ENCODE peak calls at places on chromosomes 4 and X, in seven cellular contexts. L is activated effector memory CD4-positive, alpha-beta T cell treated with Interleukin-2 at 50 U/mL for 16 hours; U is aorta; I is MCF 10A; G is naive thymus-derived CD4-positive, alpha-beta T cell; X is posterior cingulate gyrus; Q is amygdala. B is an unnamed sample.

GRCh38 chr4:95910749-95911148 is 70.9 kb downstream of the PDHA2 start:
- DNase-seq in L (no peak), U (no peak), I (no peak), G (no peak), X (no peak), Q (no peak), B (no peak)

GRCh38 chr4:59535541-59535940 is 1664.6 kb upstream of the ADGRL3 start:
- DNase-seq in L (no peak), U (no peak), I (no peak), G (no peak), X (no peak), Q (no peak), B (no peak)

GRCh38 chrX:103477496-103477895 is 41.8 kb downstream of the RAB40A start:
- DNase-seq in L (no peak), U (no peak), I (no peak), G (no peak), X (no peak), Q (no peak), B (no peak)

GRCh38 chr4:174996079-174996478 is 77.9 kb downstream of the ADAM29 start:
- DNase-seq in L (no peak), U (no peak), I (no peak), G (no peak), X (no peak), Q (no peak), B (no peak)

GRCh38 chr4:176769519-176769918 is 23.2 kb downstream of the VEGFC start:
- DNase-seq in L (no peak), U (no peak), I (peak), G (no peak), X (no peak), Q (no peak), B (no peak)

GRCh38 chr4:7769308-7769841 is 170.3 kb downstream of the AFAP1 start:
- DNase-seq in L (no peak), U (peak), I (no peak), G (no peak), X (peak), Q (no peak), B (no peak)

GRCh38 chrX:140318306-140318705 is 186.6 kb downstream of the SOX3 start:
- DNase-seq in L (no peak), U (no peak), I (peak), G (no peak), X (no peak), Q (no peak), B (no peak)

GRCh38 chrX:45445745-45446412 is 245.2 kb upstream of the DIPK2B start:
- DNase-seq in L (no peak), U (no peak), I (peak), G (no peak), X (no peak), Q (no peak), B (no peak)

GRCh38 chr4:74056858-74057562 is 18.5 kb upstream of the CXCL3 start:
- DNase-seq in L (no peak), U (no peak), I (peak), G (no peak), X (no peak), Q (no peak), B (no peak)

GRCh38 chrX:72027914-72028307 is 103.8 kb downstream of the RTL5 start:
- DNase-seq in L (no peak), U (no peak), I (no peak), G (no peak), X (no peak), Q (no peak), B (no peak)

GRCh38 chrX:68196939-68197791 is 236.1 kb downstream of the OPHN1 start:
- DNase-seq in L (no peak), U (no peak), I (peak), G (no peak), X (peak), Q (peak), B (no peak)

GRCh38 chr4:86108152-86108551 is 251.7 kb downstream of the MAPK10 start:
- DNase-seq in L (no peak), U (no peak), I (no peak), G (no peak), X (no peak), Q (no peak), B (no peak)

GRCh38 chr4:48779095-48779997 is 733 bp downstream of the FRYL start:
- DNase-seq in L (peak), U (peak), I (peak), G (peak), X (peak), Q (no peak), B (peak)

GRCh38 chrX:147626605-147627004 is 285.1 kb upstream of the FMR1 start:
- DNase-seq in L (no peak), U (no peak), I (no peak), G (no peak), X (no peak), Q (no peak), B (no peak)

GRCh38 chr4:152590179-152591031 is 54.5 kb upstream of the FBXW7 start:
- DNase-seq in L (no peak), U (no peak), I (peak), G (no peak), X (no peak), Q (no peak), B (no peak)

GRCh38 chr4:16056681-16057400 is 27.0 kb downstream of the PROM1 start:
- DNase-seq in L (no peak), U (peak), I (no peak), G (no peak), X (peak), Q (no peak), B (no peak)

GRCh38 chr4:83342476-83342875 is 7.8 kb upstream of the HPSE start:
- DNase-seq in L (no peak), U (no peak), I (no peak), G (no peak), X (no peak), Q (no peak), B (no peak)

GRCh38 chrX:77162777-77163176 is 284.4 kb upstream of the FGF16 start:
- DNase-seq in L (no peak), U (no peak), I (no peak), G (no peak), X (no peak), Q (no peak), B (no peak)

B was measured in kidney.